ENCODE peak calls at places on chromosome 16, in four cellular contexts. I is IMR-90, A is H9, D is H1. Z is an unnamed sample.

GRCh38 chr16:70700101-70701020 is 14.5 kb upstream of the MTSS2 start:
- DNase-seq in I (no peak), A (no peak), D (no peak), Z (no peak)

GRCh38 chr16:1155353-1156110 is 2.6 kb downstream of the CACNA1H start:
- DNase-seq in I (no peak), A (no peak), D (no peak), Z (no peak)

GRCh38 chr16:79651363-79651762 is 50.8 kb upstream of the MAF start:
- DNase-seq in I (peak; percentile 1), A (no peak), D (no peak), Z (no peak)

GRCh38 chr16:7025616-7026190 is 306.9 kb upstream of the RBFOX1 start:
- DNase-seq in I (no peak), A (peak; percentile 89), D (peak; percentile 94), Z (peak; percentile 91)

GRCh38 chr16:49462356-49462988 is 88.9 kb downstream of the C16orf78 start:
- DNase-seq in I (no peak), A (peak; percentile 17), D (no peak), Z (no peak)

GRCh38 chr16:7334801-7335560 is 2.3 kb downstream of the RBFOX1 start:
- DNase-seq in I (no peak), A (no peak), D (no peak), Z (peak; percentile 65)

GRCh38 chr16:75377971-75378386 is 55.3 kb downstream of the CFDP1 start:
- DNase-seq in I (peak; percentile 97), A (peak; percentile 39), D (no peak), Z (peak; percentile 83)

GRCh38 chr16:77137045-77137444 is 53.9 kb upstream of the MON1B start:
- DNase-seq in I (no peak), A (no peak), D (no peak), Z (no peak)

GRCh38 chr16:81716478-81717210 is 62.4 kb upstream of the PLCG2 start:
- DNase-seq in I (no peak), A (no peak), D (no peak), Z (no peak)

GRCh38 chr16:29962344-29962994 is 590 bp downstream of the TMEM219 start:
- DNase-seq in I (peak; percentile 27), A (no peak), D (no peak), Z (no peak)

GRCh38 chr16:23729503-23730424 is 16.7 kb upstream of the ERN2 start:
- DNase-seq in I (peak; percentile 48), A (peak; percentile 85), D (peak; percentile 59), Z (peak; percentile 79)

GRCh38 chr16:25343976-25344375 is 86.3 kb upstream of the ZKSCAN2 start:
- DNase-seq in I (no peak), A (no peak), D (no peak), Z (no peak)

GRCh38 chr16:81181013-81181720 is 57.3 kb upstream of the BCO1 start:
- DNase-seq in I (peak; percentile 97), A (peak; percentile 96), D (peak; percentile 81), Z (peak; percentile 99)

GRCh38 chr16:31270795-31271194 is 11.0 kb downstream of the ITGAM start:
- DNase-seq in I (no peak), A (no peak), D (peak; percentile 30), Z (no peak)

GRCh38 chr16:54931041-54931756 is 534 bp downstream of the IRX5 start:
- DNase-seq in I (no peak), A (peak; percentile 50), D (peak; percentile 75), Z (peak; percentile 52)

GRCh38 chr16:28189237-28189636 is 22.5 kb downstream of the XPO6 start:
- DNase-seq in I (peak; percentile 54), A (no peak), D (no peak), Z (no peak)

GRCh38 chr16:55257971-55258613 is 65.9 kb upstream of the IRX6 start:
- DNase-seq in I (peak; percentile 26), A (peak; percentile 80), D (peak; percentile 92), Z (peak; percentile 74)

GRCh38 chr16:86408685-86409084 is 101.6 kb upstream of the FOXF1 start:
- DNase-seq in I (peak; percentile 17), A (no peak), D (no peak), Z (peak; percentile 55)

GRCh38 chr16:19718624-19718965 is 524 bp downstream of the IQCK start:
- DNase-seq in I (peak; percentile 9), A (no peak), D (no peak), Z (peak; percentile 55)

GRCh38 chr16:86827521-86827920 is 249.2 kb downstream of the FOXL1 start:
- DNase-seq in I (no peak), A (no peak), D (no peak), Z (no peak)

GRCh38 chr16:9521749-9522370 is 430.4 kb downstream of the HAPSTR1 start:
- DNase-seq in I (no peak), A (no peak), D (no peak), Z (peak; percentile 98)

GRCh38 chr16:48359983-48360382 is 25.2 kb downstream of the SIAH1 start:
- DNase-seq in I (no peak), A (no peak), D (no peak), Z (no peak)

GRCh38 chr16:693766-694165 is 3.6 kb upstream of the WDR24 start:
- DNase-seq in I (no peak), A (no peak), D (peak; percentile 62), Z (no peak)

GRCh38 chr16:48384305-48384981 is 770 bp downstream of the SIAH1 start:
- DNase-seq in I (peak; percentile 40), A (peak; percentile 69), D (peak; percentile 67), Z (peak; percentile 66)

GRCh38 chr16:88062341-88062861 is 111.2 kb downstream of the BANP start:
- DNase-seq in I (peak; percentile 78), A (no peak), D (no peak), Z (no peak)

GRCh38 chr16:89412811-89413210 is 77.5 kb downstream of the ANKRD11 start:
- DNase-seq in I (no peak), A (no peak), D (no peak), Z (peak; percentile 44)

GRCh38 chr16:48442379-48442778 is 57.2 kb upstream of the SIAH1 start:
- DNase-seq in I (no peak), A (no peak), D (no peak), Z (no peak)

GRCh38 chr16:48526058-48526957 is 83.7 kb downstream of the N4BP1 start:
- DNase-seq in I (no peak), A (peak; percentile 86), D (no peak), Z (peak; percentile 91)

GRCh38 chr16:74982303-74982702 is 2.6 kb downstream of the WDR59 start:
- DNase-seq in I (no peak), A (no peak), D (no peak), Z (no peak)

GRCh38 chr16:82042841-82043240 is 7.8 kb downstream of the HSD17B2 start:
- DNase-seq in I (no peak), A (no peak), D (no peak), Z (no peak)

GRCh38 chr16:83928341-83929055 is 24.5 kb upstream of the OSGIN1 start:
- DNase-seq in I (peak; percentile 85), A (no peak), D (no peak), Z (peak; percentile 28)

GRCh38 chr16:87697256-87697655 is 68.5 kb downstream of the KLHDC4 start:
- DNase-seq in I (no peak), A (no peak), D (no peak), Z (no peak)

GRCh38 chr16:60031751-60032150 is 1297.6 kb upstream of the GOT2 start:
- DNase-seq in I (no peak), A (no peak), D (no peak), Z (no peak)

GRCh38 chr16:31186176-31186575 is 6.2 kb downstream of the FUS start:
- DNase-seq in I (no peak), A (no peak), D (no peak), Z (no peak)

GRCh38 chr16:29794231-29794710 is 3.7 kb downstream of the KIF22 start:
- DNase-seq in I (no peak), A (no peak), D (no peak), Z (no peak)

GRCh38 chr16:80166082-80166481 is 374.7 kb upstream of the DYNLRB2 start:
- DNase-seq in I (no peak), A (no peak), D (no peak), Z (peak; percentile 1)

GRCh38 chr16:57039148-57039812 is 49.9 kb downstream of the NLRC5 start:
- DNase-seq in I (peak; percentile 81), A (no peak), D (no peak), Z (no peak)
- H4K5ac ChIP-seq in I (peak overlapping the region; percentile 73), A (no peak overlapping the region), D (no peak overlapping the region), Z (no peak overlapping the region)

GRCh38 chr16:11078812-11079459 is 134.6 kb downstream of the CLEC16A start:
- DNase-seq in I (peak; percentile 83), A (no peak), D (no peak), Z (no peak)
- H2BK5ac ChIP-seq in I (peak overlapping the region; percentile 99), A (no peak overlapping the region), D (peak overlapping the region; percentile 60), Z (no peak overlapping the region)

DNA sequence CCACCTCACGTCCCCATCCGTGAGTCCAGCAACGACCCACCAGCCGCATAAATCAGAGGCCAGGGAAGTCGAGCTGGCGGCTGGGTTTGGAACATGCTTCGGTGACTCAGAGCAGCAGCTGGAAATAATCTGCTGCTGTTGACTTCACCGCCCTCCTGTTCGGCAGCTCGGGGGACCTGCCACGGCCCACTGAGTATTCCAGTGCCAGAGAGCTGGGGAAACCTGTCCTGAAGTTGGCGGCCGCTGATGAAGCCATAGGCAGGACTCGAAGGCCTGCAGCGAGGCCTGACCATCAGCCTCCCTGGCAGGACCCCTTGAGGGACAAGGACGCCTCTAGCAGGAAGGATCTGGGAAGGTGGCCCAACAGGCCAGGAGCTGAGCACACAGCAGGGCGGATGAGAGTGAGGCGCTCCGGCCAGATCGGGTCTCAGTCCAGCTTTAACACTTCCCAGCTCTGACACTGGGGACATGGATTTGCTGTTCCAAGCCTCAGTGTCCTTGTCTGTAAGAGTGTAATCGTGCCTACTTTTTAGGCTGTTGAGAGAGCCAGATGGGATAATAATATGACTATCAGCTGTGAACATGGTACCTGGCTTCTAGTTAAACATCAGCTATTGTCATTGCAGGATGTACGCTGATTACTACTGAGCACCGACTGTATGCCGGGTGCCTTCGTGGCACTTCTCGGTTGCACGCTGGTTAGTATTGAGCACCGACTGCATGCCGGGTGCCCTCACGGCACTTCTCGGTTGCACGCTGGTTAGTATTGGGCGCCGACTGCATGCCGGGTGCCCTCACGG is 50.4 kb upstream of the CIBAR2 start:
- DNase-seq in I (peak; percentile 91), A (no peak), D (no peak), Z (no peak)
- H4K5ac ChIP-seq in I (peak overlapping the region; percentile 4), A (no peak overlapping the region), D (no peak overlapping the region), Z (no peak overlapping the region)

DNA sequence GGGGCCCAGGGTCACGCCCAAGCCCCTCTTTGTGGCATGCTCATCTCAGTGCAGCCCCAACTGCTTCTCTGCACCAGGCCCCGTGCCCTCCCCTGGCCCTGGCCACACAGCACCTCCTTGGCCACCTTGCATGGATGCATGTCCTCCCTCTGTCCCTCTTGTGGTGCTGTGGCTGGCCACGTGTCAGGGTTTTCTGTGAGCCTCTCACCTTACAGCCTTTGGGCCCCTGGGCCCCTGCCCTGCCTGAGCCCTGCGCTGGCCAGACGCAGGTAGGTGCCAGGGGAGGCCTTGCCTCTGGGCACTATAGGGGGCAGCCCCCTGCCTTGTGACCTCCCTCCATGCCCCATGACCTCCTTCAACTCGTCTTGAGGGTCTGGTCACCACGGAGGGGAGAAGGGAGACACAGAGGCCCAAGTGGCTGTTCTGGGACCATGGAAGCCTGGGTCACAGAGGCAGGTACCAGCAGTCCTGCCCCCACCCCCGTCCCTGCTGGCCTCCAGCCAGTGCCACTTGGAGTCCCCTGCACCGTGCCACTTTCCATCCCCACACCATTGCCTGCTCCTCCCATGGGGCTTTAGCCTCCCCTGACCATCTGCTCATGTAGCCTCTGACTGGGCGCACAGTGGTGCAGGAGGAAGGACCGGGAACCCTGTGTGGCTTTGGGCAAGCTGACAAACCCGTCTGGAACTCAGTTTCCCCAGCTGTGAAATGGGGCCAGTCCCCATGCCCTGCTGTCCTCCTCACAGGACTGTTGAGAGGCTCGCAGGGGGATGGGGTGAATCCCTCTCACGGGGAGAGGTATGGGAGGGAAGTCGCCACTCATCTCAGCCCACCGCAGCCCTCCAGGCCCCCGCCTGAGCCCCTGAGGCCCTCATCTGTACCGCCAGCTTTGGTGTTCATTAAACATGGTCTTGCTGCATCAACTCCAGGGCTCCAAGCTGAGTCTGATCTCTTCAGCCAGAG is 11.5 kb upstream of the ATP6V0C start:
- DNase-seq in I (no peak), A (no peak), D (no peak), Z (no peak)
- H2BK5ac ChIP-seq in I (peak overlapping the region; percentile 34), A (no peak overlapping the region), D (peak overlapping the region; percentile 85), Z (no peak overlapping the region)